ENCODE peak calls at places on chromosome 6, in ten cellular contexts. Y is endothelial cell; Z is effector memory CD4-positive, alpha-beta T cell; G is AG09309; T is foreskin fibroblast; F is pons; X is stimulated activated CD8-positive, alpha-beta memory T cell treated with anti-CD3 and anti-CD28 coated beads, Interleukin-12 subunit alpha, Interleukin-12 subunit beta, amount 100 ng/mL, for 4 hours; P is PC-3; L is lung; I is activated T-cell treated with anti-CD3 and anti-CD28 coated beads, Interleukin-2, amount 50 U/mL, for 24 hours. C is an unnamed sample.

GRCh38 chr6:111789593-111789992 is 83.7 kb downstream of the FYN start:
- DNase-seq in Y (no peak), Z (no peak), G (no peak), T (peak), F (peak), X (no peak), P (no peak), L (no peak), I (no peak), C (no peak)

GRCh38 chr6:32355018-32355417 is 16.7 kb downstream of the TSBP1 start:
- DNase-seq in Y (no peak), Z (no peak), G (no peak), T (no peak), F (no peak), X (no peak), P (no peak), L (no peak), I (no peak), C (no peak)

GRCh38 chr6:132730560-132730959 is 16.7 kb upstream of the VNN1 start:
- DNase-seq in Y (no peak), Z (no peak), G (no peak), T (peak), F (no peak), X (no peak), P (peak), L (no peak), I (no peak), C (no peak)

GRCh38 chr6:116090251-116090650 is 10.4 kb upstream of the NT5DC1 start:
- DNase-seq in Y (no peak), Z (no peak), G (no peak), T (no peak), F (no peak), X (no peak), P (no peak), L (no peak), I (no peak), C (no peak)

GRCh38 chr6:169023161-169023874 is 230.3 kb downstream of the THBS2 start:
- DNase-seq in Y (no peak), Z (no peak), G (no peak), T (no peak), F (no peak), X (no peak), P (no peak), L (no peak), I (no peak), C (no peak)

GRCh38 chr6:37018152-37019064 is 13.0 kb downstream of the FGD2 start:
- DNase-seq in Y (peak), Z (peak), G (peak), T (peak), F (peak), X (peak), P (peak), L (peak), I (peak), C (peak)

GRCh38 chr6:155177369-155177961 is 86.3 kb upstream of the CLDN20 start:
- DNase-seq in Y (peak), Z (no peak), G (no peak), T (peak), F (peak), X (no peak), P (peak), L (no peak), I (no peak), C (no peak)

GRCh38 chr6:162526960-162527359 is 200.6 kb downstream of the PRKN start:
- DNase-seq in Y (no peak), Z (no peak), G (no peak), T (no peak), F (no peak), X (no peak), P (no peak), L (no peak), I (no peak), C (no peak)

GRCh38 chr6:41730531-41731436 is 4.6 kb downstream of the TFEB start:
- DNase-seq in Y (no peak), Z (no peak), G (no peak), T (peak), F (peak), X (no peak), P (no peak), L (no peak), I (no peak), C (no peak)

GRCh38 chr6:87154641-87155271 is 609 bp upstream of the ZNF292 start:
- DNase-seq in Y (no peak), Z (no peak), G (peak), T (peak), F (peak), X (no peak), P (peak), L (no peak), I (no peak), C (peak)

GRCh38 chr6:74554041-74554440 is 651.8 kb downstream of the COL12A1 start:
- DNase-seq in Y (no peak), Z (no peak), G (no peak), T (no peak), F (no peak), X (no peak), P (no peak), L (no peak), I (no peak), C (no peak)

GRCh38 chr6:159701413-159701999 is 8.5 kb upstream of the SOD2 start:
- DNase-seq in Y (no peak), Z (no peak), G (peak), T (peak), F (no peak), X (no peak), P (peak), L (no peak), I (no peak), C (no peak)

GRCh38 chr6:166635556-166635955 is 8.5 kb upstream of the RPS6KA2 start:
- DNase-seq in Y (no peak), Z (no peak), G (no peak), T (no peak), F (no peak), X (no peak), P (no peak), L (no peak), I (no peak), C (no peak)

GRCh38 chr6:163708459-163708858 is 293.9 kb downstream of the QKI start:
- DNase-seq in Y (no peak), Z (no peak), G (no peak), T (no peak), F (no peak), X (no peak), P (no peak), L (no peak), I (no peak), C (no peak)

GRCh38 chr6:26056583-26057350 is 30.5 kb upstream of the HFE start:
- DNase-seq in Y (peak), Z (no peak), G (no peak), T (peak), F (peak), X (no peak), P (peak), L (no peak), I (peak), C (peak)

GRCh38 chr6:125041740-125042459 is 79.7 kb downstream of the RNF217 start:
- DNase-seq in Y (no peak), Z (no peak), G (no peak), T (peak), F (no peak), X (no peak), P (peak), L (no peak), I (no peak), C (no peak)

C was measured in T47D.